ENCODE peak calls at places on chromosomes 7 and 10, in five cellular contexts. F is H1, X is GM12891, M is SK-N-SH, Z is GM12878. H is an unnamed sample.

GRCh38 chr7:32177216-32177615 is 107.0 kb upstream of the PDE1C start:
- DNase-seq in F (no peak), X (no peak), M (no peak), Z (no peak), H (no peak)

GRCh38 chr7:88597941-88598425 is 161.5 kb upstream of the ZNF804B start:
- DNase-seq in F (no peak), X (no peak), M (no peak), Z (no peak), H (no peak)

GRCh38 chr10:31242902-31243301 is 76.1 kb upstream of the ZEB1 start:
- DNase-seq in F (peak), X (peak), M (peak), Z (peak), H (no peak)

GRCh38 chr7:31633894-31634494 is 53.0 kb upstream of the PPP1R17 start:
- DNase-seq in F (peak), X (peak), M (peak), Z (no peak), H (no peak)

GRCh38 chr7:28408105-28408973 is 4.0 kb upstream of the CREB5 start:
- DNase-seq in F (no peak), X (peak), M (peak), Z (no peak), H (no peak)

GRCh38 chr10:93917814-93918213 is 24.0 kb downstream of the SLC35G1 start:
- DNase-seq in F (no peak), X (no peak), M (no peak), Z (no peak), H (no peak)

GRCh38 chr7:36155811-36156361 is 2.8 kb downstream of the EEPD1 start:
- DNase-seq in F (no peak), X (no peak), M (peak), Z (no peak), H (no peak)

GRCh38 chr10:122468220-122468922 is 7.0 kb downstream of the HTRA1 start:
- DNase-seq in F (no peak), X (no peak), M (no peak), Z (no peak), H (no peak)

GRCh38 chr7:140681766-140682165 is 9.0 kb downstream of the ADCK2 start:
- DNase-seq in F (no peak), X (no peak), M (no peak), Z (no peak), H (no peak)

GRCh38 chr10:95788830-95789229 is 32.9 kb downstream of the ENTPD1 start:
- DNase-seq in F (no peak), X (no peak), M (no peak), Z (no peak), H (no peak)

GRCh38 chr10:89458289-89458688 is 43.9 kb downstream of the IFIT5 start:
- DNase-seq in F (no peak), X (no peak), M (no peak), Z (no peak), H (no peak)

GRCh38 chr7:41880107-41880506 is 177.2 kb upstream of the INHBA start:
- DNase-seq in F (no peak), X (no peak), M (no peak), Z (no peak), H (no peak)

GRCh38 chr10:72311667-72312066 is 37.9 kb downstream of the DDIT4 start:
- DNase-seq in F (no peak), X (no peak), M (no peak), Z (no peak), H (no peak)

GRCh38 chr10:72315054-72315453 is 39.7 kb downstream of the DNAJB12 start:
- DNase-seq in F (no peak), X (no peak), M (no peak), Z (no peak), H (peak)

GRCh38 chr10:72310636-72311035 is 36.9 kb downstream of the DDIT4 start:
- DNase-seq in F (no peak), X (no peak), M (no peak), Z (no peak), H (peak)

GRCh38 chr10:72314263-72314662 is 40.5 kb downstream of the DNAJB12 start:
- DNase-seq in F (no peak), X (no peak), M (no peak), Z (no peak), H (no peak)

GRCh38 chr10:72312865-72313391 is 39.2 kb downstream of the DDIT4 start:
- DNase-seq in F (no peak), X (no peak), M (no peak), Z (no peak), H (no peak)
- TF ChIP-seq TAF1 in F (no peak), X (no peak), M (no peak), Z (no peak), H (no peak)

GRCh38 chr10:43203491-43204393 is 63.1 kb downstream of the RASGEF1A start:
- DNase-seq in F (no peak), X (peak), M (peak), Z (no peak), H (peak)

GRCh38 chr10:43204394-43204942 is 62.4 kb downstream of the RASGEF1A start:
- DNase-seq in F (no peak), X (peak), M (no peak), Z (no peak), H (no peak)

GRCh38 chr10:43204943-43205671 is 61.8 kb downstream of the RASGEF1A start:
- DNase-seq in F (no peak), X (peak), M (peak), Z (peak), H (peak)

GRCh38 chr10:43206391-43207235 is 60.3 kb downstream of the RASGEF1A start:
- DNase-seq in F (no peak), X (peak), M (peak), Z (no peak), H (peak)

GRCh38 chr10:43205681-43206390 is 61.0 kb downstream of the RASGEF1A start:
- DNase-seq in F (no peak), X (peak), M (peak), Z (no peak), H (peak)
- TF ChIP-seq POLR2AphosphoS5 in F (no peak), X (no peak), M (no peak), Z (no peak), H (no peak)

GRCh38 chr7:123024989-123025758 is 29.7 kb upstream of the TAS2R16 start:
- DNase-seq in F (no peak), X (no peak), M (no peak), Z (no peak), H (no peak)
- TF ChIP-seq TAF1 in F (no peak), X (no peak), M (no peak), Z (no peak), H (no peak)

GRCh38 chr7:132109768-132110167 is 466.5 kb downstream of the PLXNA4 start:
- DNase-seq in F (no peak), X (no peak), M (no peak), Z (no peak), H (no peak)
- TF ChIP-seq POLR2AphosphoS5 in F (no peak), X (no peak), M (no peak), Z (no peak), H (no peak)

GRCh38 chr7:157558516-157558874 is 221.7 kb downstream of the DNAJB6 start:
- DNase-seq in F (no peak), X (no peak), M (no peak), Z (no peak), H (no peak)
- TF ChIP-seq TAF1 in F (no peak), X (no peak), M (no peak), Z (no peak), H (no peak)

GRCh38 chr7:20785211-20786048 is 1.3 kb downstream of the SP8 start:
- DNase-seq in F (no peak), X (no peak), M (peak), Z (no peak), H (peak)

GRCh38 chr7:20786421-20786778 is 286 bp downstream of the SP8 start:
- DNase-seq in F (no peak), X (no peak), M (peak), Z (no peak), H (no peak)

GRCh38 chr7:20786049-20786412 is 655 bp downstream of the SP8 start:
- DNase-seq in F (no peak), X (no peak), M (peak), Z (no peak), H (no peak)

GRCh38 chr7:20787658-20788057 is 972 bp upstream of the SP8 start:
- DNase-seq in F (no peak), X (no peak), M (no peak), Z (no peak), H (no peak)

GRCh38 chr7:20786779-20787651 is at the start of gene SP8:
- DNase-seq in F (no peak), X (no peak), M (peak), Z (no peak), H (no peak)
- TF ChIP-seq POLR2AphosphoS5 in F (no peak), X (no peak), M (no peak), Z (no peak), H (no peak)

GRCh38 chr7:37394158-37394557 is 54.5 kb downstream of the ELMO1 start:
- DNase-seq in F (no peak), X (no peak), M (no peak), Z (no peak), H (no peak)
- TF ChIP-seq TAF1 in F (no peak), X (no peak), M (no peak), Z (no peak), H (no peak)

GRCh38 chr7:69817096-69817495 is 218.8 kb downstream of the AUTS2 start:
- DNase-seq in F (no peak), X (no peak), M (no peak), Z (no peak), H (no peak)
- TF ChIP-seq POLR2AphosphoS5 in F (no peak), X (no peak), M (peak), Z (no peak), H (no peak)

DNA sequence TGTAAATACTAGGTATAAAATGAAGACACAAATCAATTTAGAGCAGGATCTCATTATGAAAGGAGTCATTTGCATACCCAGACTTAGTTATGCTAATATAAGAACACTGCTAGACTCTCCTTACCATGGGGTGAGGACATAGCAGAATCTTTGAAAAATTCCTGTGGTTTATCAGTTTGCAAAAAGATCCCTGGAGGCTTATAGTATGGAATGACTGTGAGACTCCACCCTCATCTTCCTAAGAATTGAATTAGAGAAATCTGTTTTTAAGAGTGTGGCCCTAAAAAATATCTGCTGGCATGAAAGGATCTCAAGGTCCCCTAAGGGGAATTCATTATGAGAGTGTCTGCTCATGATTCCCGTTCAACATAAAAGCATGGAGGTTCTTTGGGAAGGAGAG is 63.2 kb downstream of the WNT2 start:
- DNase-seq in F (no peak), X (no peak), M (no peak), Z (no peak), H (no peak)
- TF ChIP-seq TAF1 in F (no peak), X (no peak), M (no peak), Z (no peak), H (no peak)

DNA sequence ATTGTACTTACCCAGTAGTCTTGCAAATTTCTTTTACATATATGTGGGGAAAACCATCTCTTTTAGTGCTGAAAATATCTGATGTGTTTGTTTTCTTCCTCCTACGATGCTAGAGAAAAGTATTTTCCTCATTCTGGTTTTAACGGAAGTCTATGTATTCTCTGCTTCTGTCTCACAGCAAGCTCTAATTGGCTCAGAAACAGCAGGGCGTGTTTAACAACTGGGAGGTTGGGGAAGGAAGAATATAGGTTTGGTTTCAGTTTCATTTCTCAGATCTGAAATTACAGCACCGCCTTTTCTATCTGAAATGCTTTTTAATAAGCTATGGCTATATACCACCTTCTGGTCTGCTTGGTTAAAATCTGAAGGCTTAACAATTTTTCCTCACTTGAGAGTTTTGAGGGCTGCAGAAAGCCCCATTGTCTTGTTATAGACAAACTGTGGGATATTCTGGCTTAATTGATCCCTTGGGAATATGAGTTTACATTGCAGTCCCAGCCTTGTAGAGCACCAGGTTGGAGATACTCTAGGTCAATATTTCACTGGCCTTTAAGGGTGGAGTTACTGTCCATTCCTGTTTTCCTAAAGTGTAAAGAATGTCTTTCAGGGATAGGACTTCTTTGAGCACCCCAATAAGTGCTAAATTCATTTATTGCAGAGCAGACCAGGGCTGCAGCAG is at the start of gene SAMD9:
- DNase-seq in F (no peak), X (peak), M (peak), Z (peak), H (peak)
- TF ChIP-seq POLR2AphosphoS5 in F (no peak), X (no peak), M (peak), Z (no peak), H (no peak)